ENCODE peak calls at places on chromosome 20, in nine cellular contexts. F is Panc1; R is tibial artery; X is nephron progenitor cell; J is HFFc6; K is fibroblast of mammary gland; E is AG09309; S is CD4-positive, alpha-beta T cell; H is neural crest cell. T is an unnamed sample.

GRCh38 chr20:17365831-17366230 is 139.0 kb downstream of the PCSK2 start:
- DNase-seq in X (no peak), H (no peak), R (no peak), J (no peak), F (no peak), S (no peak), E (no peak), K (no peak), T (no peak)

GRCh38 chr20:10578607-10579006 is 95.2 kb downstream of the JAG1 start:
- DNase-seq in K (peak), E (no peak), R (no peak), X (no peak), J (peak), S (no peak), H (no peak), F (peak), T (no peak)

GRCh38 chr20:23270427-23270911 is 80.1 kb upstream of the NXT1 start:
- DNase-seq in E (no peak), J (no peak), H (no peak), F (no peak), K (peak), S (no peak), X (no peak), R (no peak), T (peak)

GRCh38 chr20:52972190-52972937 is at the start of gene TSHZ2:
- DNase-seq in F (no peak), K (peak), H (peak), S (peak), E (no peak), J (no peak), X (peak), R (peak), T (peak)

GRCh38 chr20:53291548-53291947 is 302.1 kb downstream of the ZNF217 start:
- DNase-seq in R (no peak), J (no peak), E (no peak), S (no peak), F (no peak), H (peak), X (peak), K (no peak), T (peak)

GRCh38 chr20:46118481-46119020 is 437 bp downstream of the CD40 start:
- DNase-seq in F (no peak), E (no peak), K (peak), R (peak), X (peak), J (no peak), S (peak), H (no peak), T (peak)

GRCh38 chr20:19045366-19045765 is 167.1 kb upstream of the SLC24A3 start:
- DNase-seq in K (no peak), R (no peak), J (no peak), H (no peak), E (no peak), F (no peak), X (no peak), S (no peak), T (no peak)

GRCh38 chr20:62952373-62953166 is at the start of gene SLC17A9:
- DNase-seq in H (no peak), S (peak), J (peak), F (no peak), R (peak), E (no peak), X (peak), K (peak), T (peak)

GRCh38 chr20:58447733-58448391 is 58.8 kb downstream of the VAPB start:
- DNase-seq in H (peak), S (peak), R (no peak), F (peak), X (peak), K (peak), J (peak), E (no peak), T (peak)

GRCh38 chr20:21391495-21392298 is 5.6 kb downstream of the NKX2-4 start:
- DNase-seq in H (no peak), E (no peak), J (no peak), K (no peak), X (peak), F (no peak), S (no peak), R (no peak), T (peak)

GRCh38 chr20:53611449-53611894 is 17.8 kb upstream of the ZNF217 start:
- DNase-seq in H (no peak), J (peak), E (peak), X (no peak), F (peak), K (peak), R (no peak), S (no peak), T (no peak)

GRCh38 chr20:31979713-31980426 is 11.9 kb downstream of the XKR7 start:
- DNase-seq in J (no peak), X (no peak), R (no peak), K (no peak), F (no peak), H (no peak), E (no peak), S (no peak), T (no peak)

GRCh38 chr20:42461965-42462593 is 727.6 kb downstream of the PTPRT start:
- DNase-seq in K (no peak), S (no peak), E (no peak), J (no peak), R (no peak), X (no peak), H (no peak), F (no peak), T (no peak)

GRCh38 chr20:1381753-1382591 is 10.9 kb downstream of the FKBP1A start:
- DNase-seq in S (no peak), K (no peak), X (no peak), H (no peak), F (no peak), J (no peak), R (no peak), E (no peak), T (no peak)

GRCh38 chr20:60935971-60936370 is 316.1 kb upstream of the CDH4 start:
- DNase-seq in E (no peak), K (no peak), X (no peak), R (no peak), F (no peak), J (no peak), H (no peak), S (no peak), T (no peak)

GRCh38 chr20:62134735-62135231 is 8.4 kb downstream of the PSMA7 start:
- DNase-seq in S (no peak), K (peak), F (no peak), H (no peak), E (no peak), J (no peak), X (no peak), R (peak), T (no peak)

GRCh38 chr20:17061721-17062120 is 165.1 kb upstream of the PCSK2 start:
- DNase-seq in J (no peak), E (no peak), H (no peak), S (no peak), X (no peak), K (no peak), F (no peak), R (no peak), T (no peak)

GRCh38 chr20:1370548-1371110 is 22.2 kb downstream of the FKBP1A start:
- DNase-seq in E (no peak), R (peak), K (peak), H (no peak), S (no peak), F (no peak), X (no peak), J (no peak), T (no peak)

GRCh38 chr20:24684421-24684871 is 215.0 kb downstream of the SYNDIG1 start:
- DNase-seq in S (no peak), F (no peak), J (no peak), E (no peak), R (peak), X (no peak), K (no peak), H (no peak), T (no peak)

GRCh38 chr20:18004389-18005031 is 35.7 kb downstream of the MGME1 start:
- DNase-seq in E (no peak), S (no peak), X (no peak), J (no peak), F (no peak), K (peak), H (no peak), R (no peak), T (no peak)

GRCh38 chr20:12946789-12947188 is 62.0 kb upstream of the SPTLC3 start:
- DNase-seq in E (no peak), S (no peak), K (no peak), J (no peak), F (no peak), R (no peak), X (no peak), H (no peak), T (no peak)

GRCh38 chr20:4071177-4071723 is 55.9 kb upstream of the RNF24 start:
- DNase-seq in K (no peak), H (peak), F (no peak), J (no peak), R (no peak), S (no peak), X (no peak), E (no peak), T (no peak)

GRCh38 chr20:4076671-4077070 is 61.3 kb upstream of the RNF24 start:
- DNase-seq in R (no peak), F (no peak), K (peak), E (peak), X (no peak), S (no peak), J (peak), H (no peak), T (no peak)

GRCh38 chr20:4073852-4074741 is 58.7 kb upstream of the RNF24 start:
- DNase-seq in E (no peak), F (no peak), J (no peak), K (no peak), R (no peak), H (no peak), X (no peak), S (no peak), T (no peak)

GRCh38 chr20:4076033-4076432 is 60.7 kb upstream of the RNF24 start:
- DNase-seq in K (no peak), J (no peak), R (no peak), S (no peak), H (no peak), E (no peak), X (no peak), F (no peak), T (no peak)

DNA sequence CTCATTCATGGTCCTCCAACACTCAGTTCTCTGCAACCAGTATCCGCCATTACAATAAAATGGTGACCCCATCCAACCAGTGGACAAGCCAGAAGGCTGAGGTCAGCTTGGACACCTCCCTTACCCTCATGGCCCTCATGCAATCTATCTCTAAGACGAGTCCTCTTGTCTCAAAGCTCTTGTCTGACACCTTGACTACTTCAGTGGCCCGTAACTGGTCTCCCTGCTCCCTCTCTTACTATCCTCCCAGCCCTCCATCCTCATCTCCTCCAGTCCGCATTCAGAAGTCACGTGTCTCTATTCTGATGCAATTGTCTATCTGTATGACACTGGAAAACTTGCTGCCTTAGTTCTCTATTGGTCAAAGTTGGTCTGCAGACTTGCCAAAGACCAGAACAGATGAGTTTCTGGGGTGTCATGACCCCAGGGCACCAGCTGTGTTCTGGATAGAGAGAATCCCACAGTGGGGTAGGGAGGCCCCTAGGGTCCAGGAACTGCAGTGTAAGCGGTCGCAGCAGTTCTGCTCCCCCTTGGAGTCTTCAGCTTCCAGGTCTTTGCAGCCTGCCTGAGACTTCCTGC is 59.6 kb upstream of the RNF24 start:
- DNase-seq in J (no peak), S (no peak), X (no peak), R (no peak), F (no peak), K (no peak), E (no peak), H (no peak), T (no peak)
- TF ChIP-seq CTCF in J (no peak), S (no peak), X (no peak), R (no peak), F (no peak), K (no peak), E (no peak), H (no peak), T (no peak)

GRCh38 chr20:49846206-49846807 is 33.7 kb downstream of the SLC9A8 start:
- DNase-seq in H (peak), J (peak), K (peak), X (peak), F (peak), R (no peak), S (peak), E (no peak), T (peak)
- TF ChIP-seq CTCF in H (peak), J (peak), K (peak), X (peak), F (peak), R (peak), S (peak), E (peak), T (peak)

DNA sequence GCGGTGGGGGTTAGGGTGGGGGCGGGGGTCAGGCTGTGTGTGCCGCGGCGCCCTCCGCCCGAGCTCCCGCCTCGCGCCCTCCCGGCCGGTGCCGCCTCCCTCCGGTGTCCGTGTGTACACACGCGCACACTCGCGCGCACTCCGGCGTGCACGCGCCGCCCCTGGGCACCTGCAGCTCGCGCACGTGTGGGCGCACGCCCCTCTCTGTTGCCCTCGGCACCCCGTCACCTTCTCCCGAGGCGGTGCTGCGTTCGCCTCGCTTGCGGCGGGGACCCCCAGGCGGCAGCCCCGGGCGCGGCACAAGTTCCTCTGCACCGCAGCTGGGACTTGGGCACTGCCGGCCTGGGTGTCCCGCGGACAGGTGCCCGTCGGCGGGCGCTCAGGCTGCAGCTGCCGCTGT is 525 bp downstream of the MACROD2 start:
- DNase-seq in X (peak), F (no peak), K (no peak), R (no peak), H (peak), E (no peak), J (no peak), S (no peak), T (peak)
- TF ChIP-seq CTCF in X (no peak), F (no peak), K (no peak), R (no peak), H (peak), E (no peak), J (no peak), S (no peak), T (no peak)

GRCh38 chr20:35616465-35617396 is 1.1 kb downstream of the SPAG4 start:
- DNase-seq in H (peak), E (peak), X (peak), J (peak), F (peak), K (peak), S (peak), R (peak), T (peak)
- TF ChIP-seq CTCF in H (no peak), E (no peak), X (no peak), J (no peak), F (no peak), K (no peak), S (no peak), R (no peak), T (no peak)

DNA sequence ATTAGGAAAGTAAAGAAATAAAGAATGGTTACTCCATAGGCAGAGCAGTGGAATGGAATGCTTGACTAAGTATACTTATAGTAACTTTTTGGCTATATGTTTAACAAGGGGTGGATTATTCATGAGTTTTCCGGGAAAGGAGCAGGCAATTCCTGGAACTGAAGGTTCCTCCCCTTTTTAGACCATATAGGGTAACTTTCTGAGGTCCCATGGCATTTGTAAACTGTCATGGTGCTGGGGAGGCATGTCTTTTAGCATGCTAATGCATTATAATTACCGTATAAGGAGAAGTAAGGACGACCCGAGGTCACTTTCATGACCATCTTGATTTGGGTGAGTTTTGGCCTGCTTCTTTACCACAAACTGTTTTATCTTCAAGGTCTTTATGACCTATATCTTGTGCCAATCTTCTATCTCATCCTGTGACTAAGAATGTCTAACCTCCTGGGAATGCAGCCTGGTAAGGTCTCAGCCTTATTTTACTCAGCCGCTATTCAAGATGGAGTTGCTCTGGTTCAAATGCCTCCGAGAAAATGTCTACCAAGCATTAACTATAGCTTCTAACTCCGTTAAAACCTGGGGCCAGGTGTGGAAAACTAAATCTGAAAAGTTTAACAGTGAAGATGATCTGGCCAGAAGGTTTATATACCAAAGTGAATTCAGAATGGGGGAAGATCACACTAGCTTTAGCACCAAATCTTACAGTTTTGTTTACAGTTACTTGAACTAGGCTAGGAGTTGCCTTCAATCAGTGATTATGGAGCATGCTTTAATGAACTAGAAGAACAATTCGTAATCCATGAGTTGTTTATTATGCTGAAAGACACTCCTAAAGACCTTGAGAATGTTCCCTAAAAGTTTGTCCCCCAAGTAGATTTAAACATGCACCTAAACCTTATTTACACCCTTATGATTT is 80.0 kb upstream of the TOP1 start:
- DNase-seq in S (no peak), R (no peak), X (no peak), E (no peak), K (peak), H (no peak), F (no peak), J (peak), T (no peak)
- TF ChIP-seq CTCF in S (no peak), R (no peak), X (no peak), E (no peak), K (no peak), H (no peak), F (no peak), J (no peak), T (no peak)

GRCh38 chr20:48706710-48707339 is 121.0 kb downstream of the PREX1 start:
- DNase-seq in S (no peak), J (no peak), F (no peak), R (peak), H (no peak), E (no peak), X (no peak), K (no peak), T (no peak)
- TF ChIP-seq CTCF in S (no peak), J (no peak), F (no peak), R (no peak), H (no peak), E (no peak), X (no peak), K (no peak), T (no peak)

GRCh38 chr20:40930561-40930960 is 98.1 kb upstream of the TOP1 start:
- DNase-seq in F (no peak), X (no peak), R (no peak), E (no peak), S (no peak), K (peak), H (no peak), J (no peak), T (no peak)

GRCh38 chr20:40925829-40926228 is 102.8 kb upstream of the TOP1 start:
- DNase-seq in R (no peak), E (no peak), J (no peak), K (no peak), F (no peak), S (no peak), H (no peak), X (no peak), T (no peak)

GRCh38 chr20:40933758-40934157 is 94.9 kb upstream of the TOP1 start:
- DNase-seq in J (no peak), E (no peak), R (no peak), F (no peak), X (no peak), S (no peak), K (no peak), H (no peak), T (no peak)

GRCh38 chr20:40932436-40932835 is 96.2 kb upstream of the TOP1 start:
- DNase-seq in E (no peak), H (no peak), S (no peak), J (no peak), R (no peak), X (no peak), K (no peak), F (no peak), T (no peak)

GRCh38 chr20:40931348-40932044 is 97.1 kb upstream of the TOP1 start:
- DNase-seq in F (no peak), J (no peak), H (no peak), X (no peak), S (no peak), E (no peak), K (no peak), R (no peak), T (no peak)
- TF ChIP-seq CTCF in F (no peak), J (no peak), H (no peak), X (no peak), S (no peak), E (no peak), K (no peak), R (no peak), T (no peak)

GRCh38 chr20:37081717-37082289 is 14.0 kb downstream of the RBL1 start:
- DNase-seq in R (peak), H (peak), S (peak), X (no peak), K (peak), F (no peak), J (no peak), E (no peak), T (peak)
- TF ChIP-seq CTCF in R (peak), H (peak), S (peak), X (peak), K (peak), F (no peak), J (peak), E (peak), T (peak)

GRCh38 chr20:36745234-36745926 is 510 bp downstream of the NDRG3 start:
- DNase-seq in H (no peak), S (no peak), E (no peak), K (no peak), X (no peak), R (no peak), F (no peak), J (no peak), T (no peak)

GRCh38 chr20:36742558-36742957 is 3.3 kb downstream of the NDRG3 start:
- DNase-seq in R (no peak), F (no peak), S (no peak), J (no peak), E (no peak), K (no peak), X (no peak), H (no peak), T (no peak)

GRCh38 chr20:36744243-36744642 is 1.6 kb downstream of the NDRG3 start:
- DNase-seq in F (no peak), H (no peak), J (no peak), X (no peak), E (no peak), R (no peak), K (no peak), S (no peak), T (no peak)

GRCh38 chr20:36744764-36745191 is 1.1 kb downstream of the NDRG3 start:
- DNase-seq in K (peak), H (no peak), S (no peak), F (no peak), J (peak), R (peak), X (peak), E (no peak), T (peak)

DNA sequence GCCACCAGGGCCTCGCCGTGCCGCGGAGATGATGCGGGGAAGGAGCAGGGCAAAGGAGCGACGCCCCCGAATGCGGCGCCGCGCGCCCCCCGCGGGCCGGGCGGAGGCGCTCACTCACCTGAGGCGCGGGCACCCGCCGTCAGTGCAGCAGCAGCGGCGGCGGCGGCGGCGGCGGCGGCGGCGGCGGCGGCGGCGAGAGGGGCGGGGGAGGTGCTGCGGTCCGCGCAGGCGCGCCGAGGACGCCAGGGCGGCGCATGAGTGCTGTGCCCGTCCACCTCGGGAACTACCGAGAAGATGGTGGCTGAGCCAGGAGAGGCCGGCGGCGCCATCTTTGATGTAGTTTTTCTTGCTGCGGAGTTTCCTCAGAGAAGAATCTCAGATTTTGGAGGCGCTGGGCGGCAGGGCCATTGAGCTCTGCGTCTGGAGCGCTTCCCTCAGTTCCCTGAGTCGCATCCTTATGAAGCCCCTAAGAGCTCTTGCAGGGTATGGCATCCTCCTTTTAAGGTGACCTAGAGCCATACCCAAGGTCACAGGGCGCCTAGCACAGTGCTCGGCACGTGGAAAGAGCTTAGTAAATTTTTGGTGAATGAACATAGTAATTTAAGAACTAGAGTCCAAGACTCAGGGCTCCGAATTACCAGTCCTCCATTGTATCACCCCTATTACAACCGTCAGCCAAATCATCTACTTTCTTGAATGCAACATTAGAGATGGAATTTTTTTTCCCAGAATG is at the start of gene NDRG3:
- DNase-seq in J (peak), R (peak), H (peak), S (peak), X (peak), K (peak), E (peak), F (peak), T (peak)
- TF ChIP-seq CTCF in J (peak), R (no peak), H (no peak), S (no peak), X (no peak), K (no peak), E (no peak), F (no peak), T (no peak)

T was measured in endothelial cell.